ENCODE peak calls at places on chromosomes 4 and X, in four cellular contexts. I, Q, F and Z are unnamed samples.

GRCh38 chr4:172979332-172979731 is 189.3 kb upstream of the GALNT7 start:
- DNase-seq in F (no peak), I (no peak), Q (no peak), Z (no peak)

GRCh38 chr4:143188325-143189088 is 3.8 kb downstream of the USP38 start:
- DNase-seq in I (no peak), F (no peak), Q (no peak), Z (no peak)

GRCh38 chr4:124874172-124874450 is 161.6 kb upstream of the ANKRD50 start:
- DNase-seq in Q (no peak), F (no peak), I (no peak), Z (no peak)

GRCh38 chrX:12981880-12982279 is 7.0 kb downstream of the TMSB4X start:
- DNase-seq in F (no peak), Q (no peak), I (no peak), Z (no peak)

GRCh38 chrX:50115973-50116372 is 84.8 kb downstream of the AKAP4 start:
- DNase-seq in F (no peak), Q (no peak), I (no peak), Z (no peak)

GRCh38 chr4:529563-529962 is 30.6 kb downstream of the PIGG start:
- DNase-seq in F (no peak), Q (no peak), I (no peak), Z (no peak)

GRCh38 chrX:38970845-38971244 is 169.6 kb downstream of the MID1IP1 start:
- DNase-seq in Q (no peak), I (no peak), F (no peak), Z (no peak)

GRCh38 chr4:86670739-86671138 is 76.6 kb downstream of the PTPN13 start:
- DNase-seq in F (no peak), I (no peak), Q (no peak), Z (no peak)

GRCh38 chr4:98290511-98290910 is 29.3 kb downstream of the RAP1GDS1 start:
- DNase-seq in Q (no peak), F (no peak), I (no peak), Z (no peak)

GRCh38 chrX:115949900-115950822 is 220.4 kb upstream of the AGTR2 start:
- DNase-seq in Q (peak; percentile 33), I (no peak), F (peak; percentile 40), Z (peak; percentile 46)

DNA sequence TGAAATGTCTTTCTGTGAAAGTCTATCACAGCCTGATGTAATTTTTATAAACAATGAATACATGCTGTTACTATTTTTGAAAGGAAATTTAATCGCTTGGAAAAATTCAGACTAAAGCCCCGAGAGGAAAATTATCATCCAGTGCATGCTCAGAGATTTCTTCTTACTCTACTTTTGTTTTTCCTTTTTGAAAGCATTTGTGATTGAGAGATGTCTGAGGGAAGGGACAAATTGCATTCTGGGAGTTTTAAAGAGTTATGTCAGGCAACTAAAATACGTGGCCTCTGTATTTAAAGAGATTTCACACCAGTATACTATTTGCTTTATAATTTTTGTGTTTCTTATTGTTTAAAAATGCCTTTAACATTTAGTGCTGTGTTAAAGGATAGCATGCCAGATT is 1.4 kb upstream of the ZFX start:
- DNase-seq in Q (no peak), F (no peak), I (no peak), Z (no peak)
- TF ChIP-seq ELF4 in Q (no peak), F (no peak), I (no peak), Z (no peak)

GRCh38 chrX:2398341-2398656 is 102.5 kb downstream of the DHRSX start:
- DNase-seq in I (no peak), Q (no peak), F (no peak), Z (no peak)

GRCh38 chrX:2401201-2401589 is 99.6 kb downstream of the DHRSX start:
- DNase-seq in F (no peak), Q (no peak), I (no peak), Z (no peak)

GRCh38 chrX:2404816-2405215 is 96.0 kb downstream of the DHRSX start:
- DNase-seq in Q (no peak), F (no peak), I (no peak), Z (no peak)

GRCh38 chrX:2402361-2402690 is 98.5 kb downstream of the DHRSX start:
- DNase-seq in Q (no peak), F (no peak), I (no peak), Z (no peak)

DNA sequence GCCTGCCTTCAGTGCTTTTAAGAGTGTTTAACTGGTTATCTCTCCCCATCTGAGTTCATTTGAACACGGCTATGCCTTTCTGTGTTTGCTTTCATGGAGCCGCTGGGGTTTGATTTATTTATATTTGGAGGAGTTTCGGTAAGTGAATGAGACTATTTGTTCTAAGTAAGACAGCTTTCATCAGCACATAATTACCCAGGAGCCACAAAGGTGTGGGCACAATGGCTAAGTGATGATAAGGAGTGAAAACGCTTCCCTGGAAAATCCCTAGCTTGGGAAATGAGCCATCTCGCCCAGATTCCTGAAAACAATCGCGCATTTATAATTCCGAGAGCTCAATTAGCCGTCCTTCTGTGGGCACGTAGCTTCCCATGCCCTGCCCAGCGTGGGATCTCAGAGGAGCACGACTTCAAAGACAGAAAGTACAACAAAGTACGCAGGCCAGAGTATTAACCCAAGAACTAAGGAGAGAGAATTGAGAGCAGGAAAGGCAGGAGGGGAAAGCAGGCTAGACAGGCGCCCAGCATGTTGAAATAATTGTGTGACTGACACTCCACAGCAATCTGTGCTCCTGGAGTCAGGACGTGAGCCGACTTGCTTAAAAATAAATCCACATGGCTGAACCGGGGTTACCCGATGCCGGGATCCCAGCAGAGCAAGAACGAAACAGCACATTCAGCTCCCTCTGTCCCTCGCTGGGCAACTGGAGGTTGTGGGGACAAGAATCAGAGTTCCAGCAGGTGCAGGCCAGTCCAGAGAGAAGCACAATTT is 99.0 kb downstream of the DHRSX start:
- DNase-seq in Q (peak; percentile 94), F (no peak), I (no peak), Z (no peak)
- TF ChIP-seq ELF4 in Q (no peak), F (no peak), I (no peak), Z (no peak)

GRCh38 chr4:25915359-25915716 is 1.3 kb downstream of the SMIM20 start:
- DNase-seq in Q (no peak), F (no peak), I (peak; percentile 70), Z (no peak)

GRCh38 chr4:25911356-25911755 is 2.7 kb upstream of the SMIM20 start:
- DNase-seq in Q (no peak), I (no peak), F (no peak), Z (no peak)

GRCh38 chr4:25913851-25914669 is at the start of gene SMIM20:
- DNase-seq in F (peak; percentile 84), Q (peak; percentile 83), I (peak; percentile 96), Z (peak; percentile 85)

GRCh38 chr4:25914670-25915358 is 794 bp downstream of the SMIM20 start:
- DNase-seq in F (no peak), Q (no peak), I (no peak), Z (no peak)

GRCh38 chr4:25913056-25913850 is 767 bp upstream of the SMIM20 start:
- DNase-seq in F (no peak), I (no peak), Q (no peak), Z (peak; percentile 14)
- TF ChIP-seq ELF4 in F (no peak), I (no peak), Q (no peak), Z (no peak)

DNA sequence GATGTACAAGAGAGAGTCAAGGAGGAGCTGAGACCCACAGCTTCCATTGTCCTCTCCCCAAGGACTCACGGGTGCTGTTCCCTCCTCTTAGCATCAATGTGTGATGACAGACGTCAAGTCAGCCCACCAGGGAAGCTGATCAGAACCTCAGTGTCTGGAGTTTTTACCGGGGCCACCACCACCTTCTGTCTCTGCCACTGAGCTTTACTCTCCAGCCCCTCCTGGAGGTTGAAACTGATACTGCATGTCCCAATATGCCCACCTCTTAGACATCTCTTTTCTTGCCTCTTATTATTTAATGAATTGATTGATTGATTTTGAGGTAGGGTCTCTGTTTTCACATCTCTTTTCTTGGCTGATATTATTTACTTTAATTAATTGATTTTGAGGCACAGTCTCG is 10.3 kb upstream of the AKAP17A start:
- DNase-seq in I (peak; percentile 69), Q (peak; percentile 52), F (peak; percentile 75), Z (peak; percentile 75)
- TF ChIP-seq ELF4 in I (no peak), Q (no peak), F (no peak), Z (no peak)